ENCODE peak calls at places on chromosomes 13 and 19, in four cellular contexts. M is neural progenitor cell, Z is lung, B is heart right ventricle. H is an unnamed sample.

GRCh38 chr13:23799945-23800344 is 89.3 kb downstream of the MIPEP start:
- DNase-seq in M (no peak), Z (no peak), B (no peak), H (no peak)

GRCh38 chr19:30053558-30053957 is 111.5 kb downstream of the URI1 start:
- DNase-seq in Z (no peak), B (no peak), M (no peak), H (no peak)

GRCh38 chr13:67267136-67267535 is 37.0 kb upstream of the PCDH9 start:
- DNase-seq in B (no peak), Z (no peak), M (no peak), H (no peak)

GRCh38 chr13:59734393-59734792 is 429.3 kb downstream of the DIAPH3 start:
- DNase-seq in M (peak; percentile 44), Z (no peak), B (no peak), H (no peak)

GRCh38 chr13:65964672-65965071 is 1265.5 kb downstream of the PCDH9 start:
- DNase-seq in B (no peak), M (no peak), Z (no peak), H (peak; percentile 69)

GRCh38 chr13:44306401-44307192 is 67.0 kb upstream of the SERP2 start:
- DNase-seq in M (peak; percentile 52), B (peak; percentile 89), Z (no peak), H (peak; percentile 99)

GRCh38 chr13:52906122-52906903 is 57.9 kb upstream of the PCDH8 start:
- DNase-seq in Z (no peak), M (no peak), B (no peak), H (no peak)

GRCh38 chr13:39847336-39847735 is 191.9 kb downstream of the COG6 start:
- DNase-seq in M (no peak), Z (no peak), B (no peak), H (no peak)

GRCh38 chr19:920051-920857 is 3.1 kb downstream of the KISS1R start:
- DNase-seq in B (no peak), Z (no peak), M (peak; percentile 46), H (no peak)

GRCh38 chr13:30581582-30581981 is 36.1 kb upstream of the USPL1 start:
- DNase-seq in M (peak; percentile 49), B (no peak), Z (no peak), H (peak; percentile 59)

GRCh38 chr19:30563691-30564090 is 191.5 kb downstream of the ZNF536 start:
- DNase-seq in Z (no peak), M (no peak), B (no peak), H (no peak)

GRCh38 chr19:30029721-30030510 is 87.9 kb downstream of the URI1 start:
- DNase-seq in Z (no peak), M (no peak), B (no peak), H (peak; percentile 29)

GRCh38 chr19:50979758-50980157 is 4.0 kb downstream of the KLK7 start:
- DNase-seq in M (no peak), Z (no peak), B (no peak), H (no peak)

GRCh38 chr13:47463726-47464125 is 537.3 kb downstream of the SUCLA2 start:
- DNase-seq in Z (no peak), B (no peak), M (no peak), H (no peak)

GRCh38 chr13:97262058-97262457 is 39.9 kb downstream of the MBNL2 start:
- DNase-seq in Z (no peak), B (no peak), M (no peak), H (no peak)

GRCh38 chr13:113672002-113672651 is 5.1 kb downstream of the GRK1 start:
- DNase-seq in M (no peak), Z (no peak), B (no peak), H (no peak)

GRCh38 chr13:29411493-29411892 is 184.0 kb downstream of the SLC7A1 start:
- DNase-seq in M (no peak), Z (no peak), B (no peak), H (peak; percentile 48)

GRCh38 chr19:10420444-10421239 is at the start of gene PDE4A:
- DNase-seq in B (no peak), M (peak; percentile 70), Z (no peak), H (no peak)

GRCh38 chr13:20711301-20712044 is 8.0 kb downstream of the IL17D start:
- DNase-seq in Z (no peak), B (no peak), M (peak; percentile 80), H (no peak)

GRCh38 chr13:41019578-41020347 is 647 bp upstream of the ELF1 start:
- DNase-seq in M (no peak), Z (no peak), B (no peak), H (no peak)
- H3K4me3 ChIP-seq in M (no peak overlapping the region), Z (no peak overlapping the region), B (no peak overlapping the region), H (no peak overlapping the region)

GRCh38 chr19:32289566-32290210 is 55.7 kb upstream of the ZNF507 start:
- DNase-seq in Z (no peak), B (no peak), M (no peak), H (no peak)

GRCh38 chr19:32291876-32292275 is 53.5 kb upstream of the ZNF507 start:
- DNase-seq in Z (no peak), M (no peak), B (no peak), H (no peak)

GRCh38 chr19:32287086-32287485 is 58.3 kb upstream of the ZNF507 start:
- DNase-seq in Z (no peak), M (no peak), B (no peak), H (no peak)

DNA sequence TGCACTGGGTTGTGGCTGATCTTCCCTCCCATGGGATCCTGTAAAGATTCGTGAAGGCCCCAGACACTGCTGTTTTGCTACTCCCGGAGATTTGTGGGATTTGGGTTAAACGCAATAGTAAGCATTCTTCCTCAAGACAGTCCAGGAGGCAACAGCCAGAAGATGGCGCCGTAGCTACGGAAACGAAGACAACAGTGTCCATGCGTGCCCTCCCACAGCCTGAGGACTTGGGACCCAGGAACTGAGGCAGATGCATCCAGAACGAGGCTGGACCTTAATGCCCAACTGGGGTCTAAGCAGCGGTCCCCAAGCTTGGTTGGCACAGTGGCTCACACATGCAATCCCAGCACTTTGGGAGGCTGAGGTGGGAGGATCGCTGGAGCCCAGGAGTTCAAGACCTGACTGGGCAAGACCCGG is 57.6 kb upstream of the ZNF507 start:
- DNase-seq in B (peak; percentile 58), M (peak; percentile 85), Z (peak; percentile 37), H (peak; percentile 29)
- TF ChIP-seq CTCF in B (no peak), M (peak; percentile 73), Z (no peak), H (peak; percentile 48)

GRCh38 chr19:33779849-33780248 is 16.8 kb upstream of the KCTD15 start:
- DNase-seq in Z (no peak), B (no peak), M (no peak), H (no peak)

GRCh38 chr19:33777753-33778088 is 18.9 kb upstream of the KCTD15 start:
- DNase-seq in M (no peak), B (no peak), Z (no peak), H (no peak)

GRCh38 chr19:33777351-33777750 is 19.3 kb upstream of the KCTD15 start:
- DNase-seq in M (no peak), B (no peak), Z (no peak), H (no peak)

GRCh38 chr19:33780251-33780650 is 16.4 kb upstream of the KCTD15 start:
- DNase-seq in B (no peak), Z (no peak), M (no peak), H (no peak)

GRCh38 chr19:33778089-33778791 is 18.4 kb upstream of the KCTD15 start:
- DNase-seq in M (peak; percentile 88), Z (peak; percentile 84), B (peak; percentile 73), H (peak; percentile 37)
- H3K27me3 ChIP-seq in M (peaks cover 25% of the 10 kb centered on the region), Z (no peaks in the 10 kb centered on the region), B (no peaks in the 10 kb centered on the region), H (no peaks in the 10 kb centered on the region)

DNA sequence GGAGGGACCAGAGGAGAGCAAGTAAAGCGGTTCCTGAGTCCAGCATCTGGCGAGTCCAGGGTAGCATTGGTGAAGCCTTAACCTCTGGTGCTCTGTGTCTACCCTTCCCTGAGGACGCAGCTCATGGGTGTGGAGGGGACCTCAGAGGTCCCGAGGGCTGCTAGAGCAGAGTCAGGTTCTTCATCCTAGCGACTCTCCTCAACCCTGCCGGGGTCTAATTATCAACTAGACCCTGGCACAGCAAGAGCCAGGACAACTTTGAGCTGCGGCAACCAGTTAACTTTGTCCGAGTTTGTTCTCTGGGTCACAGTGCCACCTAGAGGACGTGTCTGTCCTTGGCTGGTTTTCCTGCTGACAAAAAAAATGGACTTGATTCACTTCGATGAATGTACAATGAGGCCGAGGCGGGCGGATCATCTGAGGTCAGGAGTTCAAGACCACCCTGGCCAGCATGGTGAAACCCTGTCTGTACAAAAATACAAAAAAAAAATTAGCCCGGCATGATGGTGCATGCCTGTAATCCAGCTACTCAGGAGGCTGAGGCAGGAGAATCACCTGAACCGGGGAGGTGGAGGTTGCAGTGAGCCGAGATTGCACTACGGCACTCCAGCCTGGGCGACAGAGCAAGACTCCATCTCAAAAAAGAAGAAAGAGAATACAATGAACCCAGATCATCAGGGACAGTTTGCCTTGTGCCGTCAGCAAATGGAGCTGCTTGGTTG is 24.9 kb downstream of the TSSK6 start:
- DNase-seq in B (peak; percentile 85), M (peak; percentile 87), Z (peak; percentile 82), H (peak; percentile 73)
- H3K4me3 ChIP-seq in B (peak overlapping the region; percentile 30), M (no peak overlapping the region), Z (no peak overlapping the region), H (no peak overlapping the region)

GRCh38 chr19:17260842-17261325 is 3.7 kb downstream of the USHBP1 start:
- DNase-seq in M (peak; percentile 89), Z (peak; percentile 88), B (peak; percentile 77), H (peak; percentile 67)
- TF ChIP-seq CTCF in M (peak; percentile 90), Z (peak; percentile 75), B (peak; percentile 82), H (peak; percentile 99)

DNA sequence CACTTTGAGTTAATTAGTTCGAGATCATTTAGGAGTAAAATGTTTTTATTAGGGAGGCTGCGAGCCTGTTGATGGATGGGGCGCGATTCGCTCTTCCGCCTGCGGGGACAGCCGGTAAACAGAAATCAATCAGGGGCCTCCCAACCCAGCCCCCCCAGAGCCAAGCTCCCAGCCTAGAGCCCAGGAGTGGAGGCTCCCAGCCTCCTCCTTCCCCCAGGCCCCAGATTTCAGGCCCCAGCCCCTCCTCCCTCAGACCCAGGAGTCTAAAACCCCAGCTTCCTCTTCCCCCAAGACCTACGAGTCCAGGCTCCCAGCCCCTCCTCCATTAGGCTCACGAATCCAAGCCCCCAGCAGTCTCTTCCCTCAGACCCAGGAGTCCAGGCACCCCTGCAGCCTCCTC is 9.7 kb upstream of the ERFL start:
- DNase-seq in M (no peak), Z (no peak), B (no peak), H (no peak)
- H3K27me3 ChIP-seq in M (peaks cover 96% of the 10 kb centered on the region), Z (no peaks in the 10 kb centered on the region), B (peaks cover 4% of the 10 kb centered on the region), H (peaks cover 25% of the 10 kb centered on the region)